ENCODE peak calls at places on chromosomes 5 and 9, in seven cellular contexts. One of them, this sample, is unnamed.

GRCh38 chr5:177369050-177369912 is 11.6 kb downstream of the RGS14 start:
- DNase-seq in endothelial cell: peak; percentile 57
- DNase-seq in heart right ventricle: no peak
- DNase-seq in WTC11: peak; percentile 58
- DNase-seq in SK-N-SH: peak; percentile 72
- DNase-seq in activated B cell treated with CpG ODN at 0.5 μM for 24 hours: no peak
- DNase-seq in CD8-positive, alpha-beta T cell: no peak
- DNase-seq in this sample: peak; percentile 42

GRCh38 chr9:95336281-95336680 is 18.8 kb upstream of the FANCC start:
- DNase-seq in endothelial cell: no peak
- DNase-seq in heart right ventricle: no peak
- DNase-seq in WTC11: peak; percentile 59
- DNase-seq in SK-N-SH: peak; percentile 40
- DNase-seq in activated B cell treated with CpG ODN at 0.5 μM for 24 hours: no peak
- DNase-seq in CD8-positive, alpha-beta T cell: no peak
- DNase-seq in this sample: peak; percentile 18

GRCh38 chr5:6395621-6396020 is 17.3 kb upstream of the MED10 start:
- DNase-seq in endothelial cell: no peak
- DNase-seq in heart right ventricle: no peak
- DNase-seq in WTC11: no peak
- DNase-seq in SK-N-SH: no peak
- DNase-seq in activated B cell treated with CpG ODN at 0.5 μM for 24 hours: no peak
- DNase-seq in CD8-positive, alpha-beta T cell: no peak
- DNase-seq in this sample: no peak

GRCh38 chr5:172048539-172049101 is 42.2 kb upstream of the FBXW11 start:
- DNase-seq in endothelial cell: no peak
- DNase-seq in heart right ventricle: no peak
- DNase-seq in WTC11: no peak
- DNase-seq in SK-N-SH: no peak
- DNase-seq in activated B cell treated with CpG ODN at 0.5 μM for 24 hours: no peak
- DNase-seq in CD8-positive, alpha-beta T cell: no peak
- DNase-seq in this sample: no peak

GRCh38 chr5:172235827-172236749 is 42.1 kb downstream of the EFCAB9 start:
- DNase-seq in endothelial cell: no peak
- DNase-seq in heart right ventricle: no peak
- DNase-seq in WTC11: no peak
- DNase-seq in SK-N-SH: peak; percentile 22
- DNase-seq in activated B cell treated with CpG ODN at 0.5 μM for 24 hours: no peak
- DNase-seq in CD8-positive, alpha-beta T cell: no peak
- DNase-seq in this sample: no peak

GRCh38 chr5:132019857-132020555 is 8.5 kb upstream of the ACSL6 start:
- DNase-seq in endothelial cell: no peak
- DNase-seq in heart right ventricle: no peak
- DNase-seq in WTC11: no peak
- DNase-seq in SK-N-SH: no peak
- DNase-seq in activated B cell treated with CpG ODN at 0.5 μM for 24 hours: no peak
- DNase-seq in CD8-positive, alpha-beta T cell: peak; percentile 26
- DNase-seq in this sample: no peak

GRCh38 chr9:73151653-73152382 is at the start of gene ANXA1:
- DNase-seq in endothelial cell: no peak
- DNase-seq in heart right ventricle: no peak
- DNase-seq in WTC11: no peak
- DNase-seq in SK-N-SH: no peak
- DNase-seq in activated B cell treated with CpG ODN at 0.5 μM for 24 hours: no peak
- DNase-seq in CD8-positive, alpha-beta T cell: no peak
- DNase-seq in this sample: no peak

GRCh38 chr5:28561522-28561921 is 1523.1 kb upstream of the CDH9 start:
- DNase-seq in endothelial cell: no peak
- DNase-seq in heart right ventricle: no peak
- DNase-seq in WTC11: no peak
- DNase-seq in SK-N-SH: no peak
- DNase-seq in activated B cell treated with CpG ODN at 0.5 μM for 24 hours: no peak
- DNase-seq in CD8-positive, alpha-beta T cell: no peak
- DNase-seq in this sample: no peak

GRCh38 chr5:141199359-141200235 is at the start of gene PCDHB11:
- DNase-seq in endothelial cell: peak; percentile 33
- DNase-seq in heart right ventricle: no peak
- DNase-seq in WTC11: no peak
- DNase-seq in SK-N-SH: peak; percentile 41
- DNase-seq in activated B cell treated with CpG ODN at 0.5 μM for 24 hours: no peak
- DNase-seq in CD8-positive, alpha-beta T cell: no peak
- DNase-seq in this sample: no peak

GRCh38 chr5:95709967-95710650 is 21.0 kb upstream of the RHOBTB3 start:
- DNase-seq in endothelial cell: no peak
- DNase-seq in heart right ventricle: peak; percentile 40
- DNase-seq in WTC11: peak; percentile 50
- DNase-seq in SK-N-SH: no peak
- DNase-seq in activated B cell treated with CpG ODN at 0.5 μM for 24 hours: no peak
- DNase-seq in CD8-positive, alpha-beta T cell: no peak
- DNase-seq in this sample: no peak

GRCh38 chr9:113302792-113303418 is at the start of gene RNF183:
- DNase-seq in endothelial cell: no peak
- DNase-seq in heart right ventricle: no peak
- DNase-seq in WTC11: no peak
- DNase-seq in SK-N-SH: no peak
- DNase-seq in activated B cell treated with CpG ODN at 0.5 μM for 24 hours: no peak
- DNase-seq in CD8-positive, alpha-beta T cell: no peak
- DNase-seq in this sample: no peak

GRCh38 chr5:134122530-134122929 is 8.0 kb downstream of the TCF7 start:
- DNase-seq in endothelial cell: no peak
- DNase-seq in heart right ventricle: no peak
- DNase-seq in WTC11: no peak
- DNase-seq in SK-N-SH: no peak
- DNase-seq in activated B cell treated with CpG ODN at 0.5 μM for 24 hours: no peak
- DNase-seq in CD8-positive, alpha-beta T cell: peak; percentile 66
- DNase-seq in this sample: no peak

GRCh38 chr5:80010754-80011392 is 19.8 kb upstream of the MTX3 start:
- DNase-seq in endothelial cell: no peak
- DNase-seq in heart right ventricle: no peak
- DNase-seq in WTC11: no peak
- DNase-seq in SK-N-SH: no peak
- DNase-seq in activated B cell treated with CpG ODN at 0.5 μM for 24 hours: no peak
- DNase-seq in CD8-positive, alpha-beta T cell: no peak
- DNase-seq in this sample: no peak

GRCh38 chr9:77648458-77649108 is 461 bp upstream of the GNA14 start:
- DNase-seq in endothelial cell: peak; percentile 63
- DNase-seq in heart right ventricle: peak; percentile 66
- DNase-seq in WTC11: peak; percentile 75
- DNase-seq in SK-N-SH: no peak
- DNase-seq in activated B cell treated with CpG ODN at 0.5 μM for 24 hours: no peak
- DNase-seq in CD8-positive, alpha-beta T cell: no peak
- DNase-seq in this sample: no peak

GRCh38 chr5:115501457-115501856 is 43.1 kb downstream of the FEM1C start:
- DNase-seq in endothelial cell: no peak
- DNase-seq in heart right ventricle: peak; percentile 21
- DNase-seq in WTC11: no peak
- DNase-seq in SK-N-SH: no peak
- DNase-seq in activated B cell treated with CpG ODN at 0.5 μM for 24 hours: no peak
- DNase-seq in CD8-positive, alpha-beta T cell: no peak
- DNase-seq in this sample: no peak
- TF ChIP-seq CTCF in endothelial cell: no peak
- TF ChIP-seq CTCF in heart right ventricle: no peak
- TF ChIP-seq CTCF in WTC11: no peak
- TF ChIP-seq CTCF in SK-N-SH: no peak
- TF ChIP-seq CTCF in activated B cell treated with CpG ODN at 0.5 μM for 24 hours: no peak
- TF ChIP-seq CTCF in CD8-positive, alpha-beta T cell: no peak
- TF ChIP-seq CTCF in this sample: no peak

GRCh38 chr5:180201051-180201987 is 7.7 kb downstream of the RASGEF1C start:
- DNase-seq in endothelial cell: peak; percentile 66
- DNase-seq in heart right ventricle: no peak
- DNase-seq in WTC11: peak; percentile 83
- DNase-seq in SK-N-SH: peak; percentile 66
- DNase-seq in activated B cell treated with CpG ODN at 0.5 μM for 24 hours: no peak
- DNase-seq in CD8-positive, alpha-beta T cell: no peak
- DNase-seq in this sample: peak; percentile 40
- TF ChIP-seq CTCF in endothelial cell: peak; percentile 83
- TF ChIP-seq CTCF in heart right ventricle: no peak
- TF ChIP-seq CTCF in WTC11: peak; percentile 84
- TF ChIP-seq CTCF in SK-N-SH: peak; percentile 37
- TF ChIP-seq CTCF in activated B cell treated with CpG ODN at 0.5 μM for 24 hours: no peak
- TF ChIP-seq CTCF in CD8-positive, alpha-beta T cell: no peak
- TF ChIP-seq CTCF in this sample: peak; percentile 55

DNA sequence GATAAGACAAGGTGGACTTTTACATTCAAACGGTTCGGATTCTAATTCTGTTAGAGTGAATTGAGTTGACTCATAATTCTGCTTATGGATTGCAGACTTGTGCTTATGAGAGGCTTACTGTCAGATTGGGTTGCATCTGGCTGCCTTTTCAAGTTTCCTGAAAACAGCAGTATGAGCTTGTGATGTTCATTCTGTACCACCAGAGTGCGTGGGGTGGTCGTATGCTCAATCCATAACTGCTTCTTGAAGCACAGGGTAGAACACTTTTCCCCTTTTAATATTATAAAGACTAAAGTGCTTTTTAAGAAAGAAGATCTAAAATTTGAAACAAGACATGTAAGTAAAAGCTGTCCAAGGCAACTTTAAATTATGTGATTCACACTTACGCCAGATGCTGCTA is 253.2 kb upstream of the ARRDC3 start:
- DNase-seq in endothelial cell: no peak
- DNase-seq in heart right ventricle: no peak
- DNase-seq in WTC11: no peak
- DNase-seq in SK-N-SH: no peak
- DNase-seq in activated B cell treated with CpG ODN at 0.5 μM for 24 hours: no peak
- DNase-seq in CD8-positive, alpha-beta T cell: no peak
- DNase-seq in this sample: no peak
- TF ChIP-seq CTCF in endothelial cell: peak; percentile 12
- TF ChIP-seq CTCF in heart right ventricle: no peak
- TF ChIP-seq CTCF in WTC11: no peak
- TF ChIP-seq CTCF in SK-N-SH: no peak
- TF ChIP-seq CTCF in activated B cell treated with CpG ODN at 0.5 μM for 24 hours: no peak
- TF ChIP-seq CTCF in CD8-positive, alpha-beta T cell: no peak
- TF ChIP-seq CTCF in this sample: peak; percentile 30

GRCh38 chr5:126536874-126537273 is 58.1 kb downstream of the ALDH7A1 start:
- DNase-seq in endothelial cell: no peak
- DNase-seq in heart right ventricle: no peak
- DNase-seq in WTC11: no peak
- DNase-seq in SK-N-SH: no peak
- DNase-seq in activated B cell treated with CpG ODN at 0.5 μM for 24 hours: no peak
- DNase-seq in CD8-positive, alpha-beta T cell: no peak
- DNase-seq in this sample: no peak
- TF ChIP-seq CTCF in endothelial cell: peak; percentile 52
- TF ChIP-seq CTCF in heart right ventricle: no peak
- TF ChIP-seq CTCF in WTC11: no peak
- TF ChIP-seq CTCF in SK-N-SH: peak; percentile 17
- TF ChIP-seq CTCF in activated B cell treated with CpG ODN at 0.5 μM for 24 hours: no peak
- TF ChIP-seq CTCF in CD8-positive, alpha-beta T cell: no peak
- TF ChIP-seq CTCF in this sample: peak; percentile 35

DNA sequence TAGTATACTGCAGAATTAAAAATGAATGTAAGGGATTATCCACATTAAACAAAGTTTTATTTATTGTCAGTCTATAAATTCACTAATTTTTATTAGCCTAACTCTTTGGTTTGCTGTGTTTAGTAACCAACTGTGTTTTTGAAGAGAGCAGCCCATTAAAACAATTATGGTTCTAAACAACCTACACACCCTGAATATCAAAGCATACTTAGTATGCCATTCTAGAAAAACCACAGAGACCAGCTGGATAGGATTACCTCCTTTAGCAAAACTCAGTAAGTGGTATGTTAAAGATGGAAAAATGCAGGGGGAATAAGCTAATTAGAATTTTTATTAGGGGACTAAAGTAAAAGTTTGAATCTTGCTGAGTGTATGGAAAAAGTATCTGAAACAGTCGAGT is 1981.7 kb upstream of the NUDT12 start:
- DNase-seq in endothelial cell: no peak
- DNase-seq in heart right ventricle: no peak
- DNase-seq in WTC11: no peak
- DNase-seq in SK-N-SH: no peak
- DNase-seq in activated B cell treated with CpG ODN at 0.5 μM for 24 hours: no peak
- DNase-seq in CD8-positive, alpha-beta T cell: no peak
- DNase-seq in this sample: no peak
- TF ChIP-seq CTCF in endothelial cell: no peak
- TF ChIP-seq CTCF in heart right ventricle: no peak
- TF ChIP-seq CTCF in WTC11: no peak
- TF ChIP-seq CTCF in SK-N-SH: no peak
- TF ChIP-seq CTCF in activated B cell treated with CpG ODN at 0.5 μM for 24 hours: no peak
- TF ChIP-seq CTCF in CD8-positive, alpha-beta T cell: no peak
- TF ChIP-seq CTCF in this sample: no peak

DNA sequence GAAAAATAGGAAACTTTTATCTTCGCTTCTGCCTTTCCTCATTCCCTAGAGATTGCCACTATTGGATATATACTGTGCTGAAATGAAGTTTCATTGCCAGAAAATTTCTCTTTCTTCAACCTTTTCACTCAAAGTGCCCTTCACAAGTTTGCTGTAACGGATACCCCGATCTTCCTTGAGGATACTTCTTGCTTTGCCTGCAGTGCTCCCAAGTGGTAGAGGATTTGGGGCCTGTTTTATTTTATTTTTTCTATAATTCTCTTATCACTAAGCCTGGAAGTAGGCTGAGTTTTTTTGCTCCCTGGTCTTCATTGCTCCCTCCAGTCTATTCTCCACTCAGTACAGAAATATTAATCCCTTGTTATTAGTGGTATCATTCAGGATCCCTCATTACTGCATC is 481.4 kb upstream of the CDH18 start:
- DNase-seq in endothelial cell: no peak
- DNase-seq in heart right ventricle: no peak
- DNase-seq in WTC11: no peak
- DNase-seq in SK-N-SH: no peak
- DNase-seq in activated B cell treated with CpG ODN at 0.5 μM for 24 hours: no peak
- DNase-seq in CD8-positive, alpha-beta T cell: no peak
- DNase-seq in this sample: no peak
- TF ChIP-seq CTCF in endothelial cell: no peak
- TF ChIP-seq CTCF in heart right ventricle: no peak
- TF ChIP-seq CTCF in WTC11: no peak
- TF ChIP-seq CTCF in SK-N-SH: peak; percentile 29
- TF ChIP-seq CTCF in activated B cell treated with CpG ODN at 0.5 μM for 24 hours: no peak
- TF ChIP-seq CTCF in CD8-positive, alpha-beta T cell: no peak
- TF ChIP-seq CTCF in this sample: no peak

This sample was measured in neural crest cell.